ENCODE peak calls at places on chromosomes 6 and 20, in nine cellular contexts. O is cardiac fibroblast, Z is epithelial cell of proximal tubule, B is choroid plexus epithelial cell, P is adrenal gland, H is psoas muscle, W is heart right ventricle, K is OCI-LY7, A is H7. N is an unnamed sample.

GRCh38 chr6:134245041-134245440 is 72.9 kb downstream of the SGK1 start:
- DNase-seq in O (peak; percentile 76), Z (no peak), B (peak; percentile 90), P (no peak), H (no peak), W (no peak), K (no peak), A (no peak), N (no peak)

GRCh38 chr20:58711266-58712051 is 18.9 kb downstream of the NPEPL1 start:
- DNase-seq in O (no peak), Z (no peak), B (no peak), P (no peak), H (no peak), W (no peak), K (no peak), A (peak; percentile 38), N (no peak)

GRCh38 chr6:157198425-157199279 is 124.7 kb downstream of the TMEM242 start:
- DNase-seq in O (peak; percentile 45), Z (no peak), B (no peak), P (peak; percentile 63), H (peak; percentile 58), W (peak; percentile 41), K (no peak), A (no peak), N (no peak)

GRCh38 chr20:10671221-10671849 is 2.5 kb downstream of the JAG1 start:
- DNase-seq in O (peak; percentile 96), Z (no peak), B (peak; percentile 95), P (peak; percentile 82), H (no peak), W (peak; percentile 68), K (peak; percentile 28), A (peak; percentile 84), N (peak; percentile 71)

GRCh38 chr20:829531-829930 is 4.0 kb upstream of the FAM110A start:
- DNase-seq in O (no peak), Z (no peak), B (peak; percentile 20), P (no peak), H (no peak), W (no peak), K (no peak), A (no peak), N (no peak)

GRCh38 chr6:154536255-154536654 is 25.8 kb upstream of the CNKSR3 start:
- DNase-seq in O (no peak), Z (no peak), B (no peak), P (no peak), H (no peak), W (no peak), K (no peak), A (no peak), N (no peak)

GRCh38 chr6:90100059-90100665 is 196.5 kb downstream of the BACH2 start:
- DNase-seq in O (no peak), Z (no peak), B (no peak), P (no peak), H (no peak), W (no peak), K (no peak), A (no peak), N (no peak)

GRCh38 chr6:95364016-95364604 is 213.2 kb upstream of the MANEA start:
- DNase-seq in O (peak; percentile 31), Z (no peak), B (peak; percentile 38), P (no peak), H (no peak), W (no peak), K (peak; percentile 39), A (peak; percentile 2), N (no peak)

GRCh38 chr20:17995967-17996819 is 27.4 kb downstream of the MGME1 start:
- DNase-seq in O (peak; percentile 82), Z (no peak), B (peak; percentile 82), P (peak; percentile 64), H (no peak), W (no peak), K (peak; percentile 76), A (peak; percentile 66), N (peak; percentile 59)

GRCh38 chr20:53869466-53870258 is 200.7 kb downstream of the BCAS1 start:
- DNase-seq in O (peak; percentile 90), Z (peak; percentile 60), B (peak; percentile 91), P (peak; percentile 65), H (no peak), W (no peak), K (peak; percentile 93), A (peak; percentile 39), N (no peak)

GRCh38 chr6:67642582-67642981 is 992.5 kb upstream of the ADGRB3 start:
- DNase-seq in O (no peak), Z (no peak), B (no peak), P (no peak), H (no peak), W (no peak), K (peak; percentile 36), A (no peak), N (no peak)

GRCh38 chr6:22956029-22956715 is 386.8 kb downstream of the HDGFL1 start:
- DNase-seq in O (no peak), Z (no peak), B (no peak), P (no peak), H (no peak), W (no peak), K (no peak), A (no peak), N (no peak)

GRCh38 chr20:31260326-31260932 is 3.0 kb downstream of the DEFB115 start:
- DNase-seq in O (peak; percentile 18), Z (no peak), B (peak; percentile 5), P (no peak), H (no peak), W (no peak), K (peak; percentile 34), A (no peak), N (no peak)

GRCh38 chr20:35311409-35311808 is 19.2 kb upstream of the FAM83C start:
- DNase-seq in O (peak; percentile 73), Z (peak; percentile 48), B (no peak), P (no peak), H (no peak), W (no peak), K (no peak), A (no peak), N (no peak)

GRCh38 chr6:131061041-131061770 is 1.8 kb downstream of the EPB41L2 start:
- DNase-seq in O (peak; percentile 59), Z (peak; percentile 67), B (peak; percentile 57), P (no peak), H (no peak), W (no peak), K (peak; percentile 49), A (peak; percentile 8), N (no peak)

GRCh38 chr20:62337558-62338293 is 29.4 kb downstream of the LAMA5 start:
- DNase-seq in O (no peak), Z (no peak), B (no peak), P (no peak), H (no peak), W (no peak), K (peak; percentile 92), A (no peak), N (no peak)

DNA sequence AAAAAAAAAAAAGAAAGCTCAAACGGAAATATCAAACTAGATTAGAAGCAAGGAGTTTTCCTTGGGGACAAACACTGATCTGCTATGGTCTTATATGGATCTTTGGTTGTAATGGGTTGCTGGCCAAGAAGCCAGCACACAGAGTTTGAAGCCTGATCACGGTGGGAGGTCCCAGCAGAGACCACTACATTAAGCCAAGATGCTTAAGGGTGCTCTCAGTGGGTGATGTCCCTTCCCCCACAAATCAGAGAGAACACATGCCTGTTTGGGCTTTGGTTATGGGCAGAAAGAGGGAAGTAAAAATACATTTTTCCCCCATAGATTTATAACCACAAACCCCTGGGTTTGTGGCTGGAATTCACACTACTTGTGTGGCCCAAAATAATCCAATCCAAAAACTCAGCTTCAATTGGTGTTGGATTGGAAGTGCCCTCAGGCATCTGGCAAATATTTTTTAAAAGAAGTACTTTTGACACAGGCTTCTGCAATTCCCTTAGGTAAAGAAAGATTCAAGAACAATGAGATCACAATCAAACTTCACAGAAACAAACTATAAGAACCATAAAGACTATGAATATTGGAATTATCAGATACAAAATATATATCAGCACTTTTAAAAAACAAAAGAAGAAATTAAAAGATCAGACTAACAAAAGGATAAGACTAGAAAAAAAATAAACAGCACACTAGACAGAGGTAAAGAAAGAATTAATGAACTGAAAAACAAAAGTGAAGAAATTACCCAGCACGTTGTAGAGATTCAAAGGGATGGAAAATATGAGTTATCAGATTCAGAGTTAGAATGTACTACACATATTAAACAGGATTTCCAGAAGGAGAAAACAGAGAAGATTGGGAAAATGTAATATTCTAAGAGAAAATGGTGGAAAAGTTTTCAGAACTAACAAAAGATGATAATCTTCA is 44.7 kb downstream of the ESF1 start:
- DNase-seq in O (peak; percentile 24), Z (no peak), B (peak; percentile 33), P (no peak), H (no peak), W (no peak), K (no peak), A (no peak), N (no peak)
- H3K4me3 ChIP-seq in O (no peak overlapping the region), Z (no peak overlapping the region), B (no peak overlapping the region), P (no peak overlapping the region), H (no peak overlapping the region), W (no peak overlapping the region), K (no peak overlapping the region), A (no peak overlapping the region), N (no peak overlapping the region)

DNA sequence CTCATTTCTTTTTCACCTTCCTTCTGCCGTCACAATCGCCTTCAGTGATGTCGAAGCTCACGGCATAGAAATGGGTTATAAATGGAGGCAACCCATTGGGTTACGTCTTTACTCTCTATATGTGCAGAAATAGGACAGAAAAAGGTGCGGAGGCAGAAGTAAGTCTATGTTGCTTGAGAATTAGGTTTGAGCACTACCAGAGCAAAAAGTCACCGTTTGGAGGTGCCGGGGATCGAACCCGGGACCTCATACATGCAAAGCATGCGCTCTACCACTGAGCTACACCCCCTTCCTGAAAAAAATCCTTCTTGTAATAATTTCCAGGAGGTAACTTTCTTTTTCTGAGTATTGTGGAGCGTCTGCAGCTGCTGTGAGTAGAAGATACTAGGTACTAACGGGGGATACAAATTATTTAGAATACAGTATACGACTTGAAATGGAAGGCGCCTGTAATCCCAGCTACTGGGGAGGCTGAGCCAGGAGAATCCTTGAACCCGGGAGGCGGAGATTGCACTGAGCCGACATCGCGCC is 134.2 kb downstream of the TRIM27 start:
- DNase-seq in O (peak; percentile 87), Z (no peak), B (peak; percentile 66), P (no peak), H (no peak), W (no peak), K (peak; percentile 13), A (no peak), N (no peak)
- H3K4me3 ChIP-seq in O (peak overlapping the region; percentile 49), Z (peak overlapping the region; percentile 61), B (peak overlapping the region; percentile 59), P (no peak overlapping the region), H (peak overlapping the region; percentile 16), W (no peak overlapping the region), K (no peak overlapping the region), A (peak overlapping the region; percentile 62), N (peak overlapping the region; percentile 55)

GRCh38 chr6:347232-347631 is 44.3 kb upstream of the IRF4 start:
- DNase-seq in O (no peak), Z (no peak), B (no peak), P (no peak), H (no peak), W (no peak), K (peak; percentile 87), A (no peak), N (no peak)
- H3K4me3 ChIP-seq in O (no peak overlapping the region), Z (no peak overlapping the region), B (no peak overlapping the region), P (no peak overlapping the region), H (no peak overlapping the region), W (no peak overlapping the region), K (peak overlapping the region; percentile 10), A (no peak overlapping the region), N (no peak overlapping the region)

DNA sequence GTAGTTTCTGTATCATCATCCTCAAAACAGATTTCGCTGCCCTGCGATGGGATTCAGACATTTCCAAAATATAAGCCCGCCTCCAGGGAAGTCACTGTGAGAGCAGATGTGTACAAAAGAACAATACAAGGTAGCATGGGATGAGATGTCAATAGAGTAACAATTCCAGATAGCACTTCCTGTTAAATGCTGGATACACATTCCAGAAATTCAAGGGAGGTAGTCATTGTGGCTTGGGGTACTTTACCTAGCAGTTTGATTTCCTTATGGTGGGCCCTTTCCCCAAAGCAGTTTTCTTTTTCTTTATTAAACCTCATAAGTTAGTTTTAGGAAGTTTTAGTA is 2.5 kb downstream of the RNF217 start:
- DNase-seq in O (peak; percentile 41), Z (no peak), B (no peak), P (no peak), H (no peak), W (no peak), K (no peak), A (no peak), N (no peak)
- H3K4me3 ChIP-seq in O (peak overlapping the region; percentile 82), Z (peak overlapping the region; percentile 79), B (peak overlapping the region; percentile 79), P (no peak overlapping the region), H (peak overlapping the region; percentile 85), W (no peak overlapping the region), K (no peak overlapping the region), A (no peak overlapping the region), N (peak overlapping the region; percentile 66)

N was measured in HFF-Myc.